ENCODE peak calls at places on chromosomes 1 and 21, in nine cellular contexts. One of them, this sample, is unnamed.

GRCh38 chr1:231517076-231517475 is 11.4 kb upstream of the TSNAX start:
- DNase-seq in CD8-positive, alpha-beta T cell: no peak
- DNase-seq in cardiac fibroblast: no peak
- DNase-seq in brain microvascular endothelial cell: no peak
- DNase-seq in mesendoderm: no peak
- DNase-seq in PC-9: no peak
- DNase-seq in neuronal stem cell: no peak
- DNase-seq in uterus: no peak
- DNase-seq in lower leg skin: no peak
- DNase-seq in this sample: peak; percentile 28

GRCh38 chr1:159556931-159557369 is 21.1 kb upstream of the OR10J5 start:
- DNase-seq in CD8-positive, alpha-beta T cell: no peak
- DNase-seq in cardiac fibroblast: no peak
- DNase-seq in brain microvascular endothelial cell: no peak
- DNase-seq in mesendoderm: no peak
- DNase-seq in PC-9: no peak
- DNase-seq in neuronal stem cell: no peak
- DNase-seq in uterus: no peak
- DNase-seq in lower leg skin: no peak
- DNase-seq in this sample: no peak

GRCh38 chr1:33137800-33138199 is 44.0 kb downstream of the TRIM62 start:
- DNase-seq in CD8-positive, alpha-beta T cell: peak; percentile 55
- DNase-seq in cardiac fibroblast: peak; percentile 63
- DNase-seq in brain microvascular endothelial cell: no peak
- DNase-seq in mesendoderm: peak; percentile 79
- DNase-seq in PC-9: no peak
- DNase-seq in neuronal stem cell: peak; percentile 55
- DNase-seq in uterus: peak; percentile 27
- DNase-seq in lower leg skin: no peak
- DNase-seq in this sample: peak; percentile 54

GRCh38 chr21:28104346-28104745 is 888.3 kb downstream of the LTN1 start:
- DNase-seq in CD8-positive, alpha-beta T cell: no peak
- DNase-seq in cardiac fibroblast: no peak
- DNase-seq in brain microvascular endothelial cell: no peak
- DNase-seq in mesendoderm: no peak
- DNase-seq in PC-9: no peak
- DNase-seq in neuronal stem cell: no peak
- DNase-seq in uterus: no peak
- DNase-seq in lower leg skin: no peak
- DNase-seq in this sample: no peak

GRCh38 chr1:20609541-20609940 is 20.6 kb downstream of the CDA start:
- DNase-seq in CD8-positive, alpha-beta T cell: no peak
- DNase-seq in cardiac fibroblast: no peak
- DNase-seq in brain microvascular endothelial cell: no peak
- DNase-seq in mesendoderm: no peak
- DNase-seq in PC-9: no peak
- DNase-seq in neuronal stem cell: no peak
- DNase-seq in uterus: no peak
- DNase-seq in lower leg skin: no peak
- DNase-seq in this sample: no peak

GRCh38 chr1:58702766-58703165 is 2.9 kb upstream of the MYSM1 start:
- DNase-seq in CD8-positive, alpha-beta T cell: no peak
- DNase-seq in cardiac fibroblast: no peak
- DNase-seq in brain microvascular endothelial cell: no peak
- DNase-seq in mesendoderm: no peak
- DNase-seq in PC-9: no peak
- DNase-seq in neuronal stem cell: no peak
- DNase-seq in uterus: no peak
- DNase-seq in lower leg skin: no peak
- DNase-seq in this sample: no peak

GRCh38 chr1:96722161-96722908 is 751 bp downstream of the PTBP2 start:
- DNase-seq in CD8-positive, alpha-beta T cell: no peak
- DNase-seq in cardiac fibroblast: peak; percentile 80
- DNase-seq in brain microvascular endothelial cell: peak; percentile 49
- DNase-seq in mesendoderm: peak; percentile 75
- DNase-seq in PC-9: peak; percentile 43
- DNase-seq in neuronal stem cell: peak; percentile 48
- DNase-seq in uterus: peak; percentile 62
- DNase-seq in lower leg skin: peak; percentile 93
- DNase-seq in this sample: peak; percentile 74

GRCh38 chr1:206513312-206514111 is 6.2 kb downstream of the RASSF5 start:
- DNase-seq in CD8-positive, alpha-beta T cell: no peak
- DNase-seq in cardiac fibroblast: peak; percentile 94
- DNase-seq in brain microvascular endothelial cell: peak; percentile 39
- DNase-seq in mesendoderm: no peak
- DNase-seq in PC-9: peak; percentile 89
- DNase-seq in neuronal stem cell: no peak
- DNase-seq in uterus: peak; percentile 71
- DNase-seq in lower leg skin: peak; percentile 92
- DNase-seq in this sample: peak; percentile 88

GRCh38 chr1:45622267-45622890 is 1.5 kb downstream of the CCDC17 start:
- DNase-seq in CD8-positive, alpha-beta T cell: no peak
- DNase-seq in cardiac fibroblast: no peak
- DNase-seq in brain microvascular endothelial cell: no peak
- DNase-seq in mesendoderm: no peak
- DNase-seq in PC-9: no peak
- DNase-seq in neuronal stem cell: peak; percentile 18
- DNase-seq in uterus: no peak
- DNase-seq in lower leg skin: no peak
- DNase-seq in this sample: no peak

GRCh38 chr21:30014883-30015282 is 75.1 kb upstream of the GRIK1 start:
- DNase-seq in CD8-positive, alpha-beta T cell: no peak
- DNase-seq in cardiac fibroblast: no peak
- DNase-seq in brain microvascular endothelial cell: no peak
- DNase-seq in mesendoderm: no peak
- DNase-seq in PC-9: no peak
- DNase-seq in neuronal stem cell: no peak
- DNase-seq in uterus: no peak
- DNase-seq in lower leg skin: no peak
- DNase-seq in this sample: no peak

GRCh38 chr1:85093644-85094043 is 45.3 kb upstream of the MCOLN3 start:
- DNase-seq in CD8-positive, alpha-beta T cell: no peak
- DNase-seq in cardiac fibroblast: no peak
- DNase-seq in brain microvascular endothelial cell: no peak
- DNase-seq in mesendoderm: no peak
- DNase-seq in PC-9: no peak
- DNase-seq in neuronal stem cell: no peak
- DNase-seq in uterus: no peak
- DNase-seq in lower leg skin: no peak
- DNase-seq in this sample: no peak

GRCh38 chr21:31781737-31782136 is 49.8 kb upstream of the SCAF4 start:
- DNase-seq in CD8-positive, alpha-beta T cell: no peak
- DNase-seq in cardiac fibroblast: peak; percentile 48
- DNase-seq in brain microvascular endothelial cell: peak; percentile 27
- DNase-seq in mesendoderm: no peak
- DNase-seq in PC-9: no peak
- DNase-seq in neuronal stem cell: no peak
- DNase-seq in uterus: no peak
- DNase-seq in lower leg skin: no peak
- DNase-seq in this sample: peak; percentile 45

GRCh38 chr1:99365121-99365520 is 100.8 kb downstream of the PLPPR4 start:
- DNase-seq in CD8-positive, alpha-beta T cell: no peak
- DNase-seq in cardiac fibroblast: no peak
- DNase-seq in brain microvascular endothelial cell: no peak
- DNase-seq in mesendoderm: no peak
- DNase-seq in PC-9: no peak
- DNase-seq in neuronal stem cell: no peak
- DNase-seq in uterus: no peak
- DNase-seq in lower leg skin: no peak
- DNase-seq in this sample: no peak

GRCh38 chr1:242454262-242455051 is 70.0 kb downstream of the PLD5 start:
- DNase-seq in CD8-positive, alpha-beta T cell: no peak
- DNase-seq in cardiac fibroblast: peak; percentile 41
- DNase-seq in brain microvascular endothelial cell: peak; percentile 6
- DNase-seq in mesendoderm: peak; percentile 72
- DNase-seq in PC-9: no peak
- DNase-seq in neuronal stem cell: peak; percentile 49
- DNase-seq in uterus: no peak
- DNase-seq in lower leg skin: no peak
- DNase-seq in this sample: peak; percentile 47

GRCh38 chr1:162087118-162087517 is 17.6 kb downstream of the NOS1AP start:
- DNase-seq in CD8-positive, alpha-beta T cell: no peak
- DNase-seq in cardiac fibroblast: no peak
- DNase-seq in brain microvascular endothelial cell: no peak
- DNase-seq in mesendoderm: no peak
- DNase-seq in PC-9: no peak
- DNase-seq in neuronal stem cell: no peak
- DNase-seq in uterus: no peak
- DNase-seq in lower leg skin: no peak
- DNase-seq in this sample: no peak

GRCh38 chr1:67646145-67647035 is 38.6 kb upstream of the GADD45A start:
- DNase-seq in CD8-positive, alpha-beta T cell: no peak
- DNase-seq in cardiac fibroblast: peak; percentile 60
- DNase-seq in brain microvascular endothelial cell: peak; percentile 7
- DNase-seq in mesendoderm: peak; percentile 74
- DNase-seq in PC-9: peak; percentile 46
- DNase-seq in neuronal stem cell: peak; percentile 79
- DNase-seq in uterus: peak; percentile 62
- DNase-seq in lower leg skin: no peak
- DNase-seq in this sample: peak; percentile 33

GRCh38 chr1:168387781-168388760 is 107.4 kb downstream of the TBX19 start:
- DNase-seq in CD8-positive, alpha-beta T cell: no peak
- DNase-seq in cardiac fibroblast: no peak
- DNase-seq in brain microvascular endothelial cell: no peak
- DNase-seq in mesendoderm: no peak
- DNase-seq in PC-9: no peak
- DNase-seq in neuronal stem cell: no peak
- DNase-seq in uterus: no peak
- DNase-seq in lower leg skin: no peak
- DNase-seq in this sample: no peak
- H3K4me3 ChIP-seq in CD8-positive, alpha-beta T cell: no peak overlapping the region
- H3K4me3 ChIP-seq in cardiac fibroblast: no peak overlapping the region
- H3K4me3 ChIP-seq in brain microvascular endothelial cell: no peak overlapping the region
- H3K4me3 ChIP-seq in mesendoderm: no peak overlapping the region
- H3K4me3 ChIP-seq in PC-9: no peak overlapping the region
- H3K4me3 ChIP-seq in neuronal stem cell: no peak overlapping the region
- H3K4me3 ChIP-seq in uterus: no peak overlapping the region
- H3K4me3 ChIP-seq in lower leg skin: no peak overlapping the region
- H3K4me3 ChIP-seq in this sample: no peak overlapping the region

DNA sequence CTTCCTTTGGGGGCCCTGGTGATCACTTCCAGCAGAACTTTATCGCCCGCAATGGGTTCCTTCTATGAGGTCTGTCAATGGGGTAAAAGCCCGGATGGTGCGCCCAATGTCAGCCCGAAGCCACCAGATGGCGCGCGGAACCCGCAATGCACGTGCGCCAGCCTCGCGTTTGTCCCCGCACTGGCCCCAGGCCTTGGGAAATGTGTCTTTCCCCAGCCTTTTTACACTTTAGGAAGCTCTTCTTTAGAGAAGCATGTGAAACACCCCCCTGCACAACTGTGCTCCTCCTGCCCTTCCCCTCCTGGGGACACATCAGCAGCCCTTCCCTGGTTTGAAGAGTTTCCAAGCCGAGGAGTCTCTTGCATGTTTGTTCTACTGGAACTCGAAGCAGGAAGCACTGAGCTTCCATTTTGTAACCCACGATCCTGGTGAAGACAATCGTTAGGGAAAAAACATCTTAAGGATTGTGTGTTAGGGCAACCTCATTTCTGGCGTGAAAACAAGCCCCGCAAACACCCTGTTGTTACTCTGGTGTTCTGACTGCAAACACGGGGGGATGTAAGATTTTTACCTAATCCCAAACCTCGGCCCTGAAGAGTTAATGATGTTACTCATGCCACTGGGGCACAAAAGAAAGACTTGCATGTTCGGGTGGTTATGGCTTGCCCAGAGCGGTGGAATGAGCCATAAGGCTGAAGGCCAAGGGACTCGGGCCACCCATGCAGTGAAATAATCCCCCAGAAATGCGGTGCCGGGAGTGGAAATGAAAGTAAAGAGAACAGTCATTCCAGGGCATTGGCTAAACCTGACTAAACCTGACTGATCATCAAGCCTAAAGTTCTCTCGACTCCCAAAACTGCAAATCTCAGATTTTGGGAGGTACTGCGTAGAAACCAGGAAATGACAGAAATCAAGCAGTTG is 20.4 kb upstream of the TARBP1 start:
- DNase-seq in CD8-positive, alpha-beta T cell: peak; percentile 90
- DNase-seq in cardiac fibroblast: peak; percentile 96
- DNase-seq in brain microvascular endothelial cell: peak; percentile 89
- DNase-seq in mesendoderm: peak; percentile 86
- DNase-seq in PC-9: peak; percentile 92
- DNase-seq in neuronal stem cell: peak; percentile 73
- DNase-seq in uterus: peak; percentile 91
- DNase-seq in lower leg skin: peak; percentile 99
- DNase-seq in this sample: peak; percentile 96
- H3K4me3 ChIP-seq in CD8-positive, alpha-beta T cell: no peak overlapping the region
- H3K4me3 ChIP-seq in cardiac fibroblast: no peak overlapping the region
- H3K4me3 ChIP-seq in brain microvascular endothelial cell: no peak overlapping the region
- H3K4me3 ChIP-seq in mesendoderm: no peak overlapping the region
- H3K4me3 ChIP-seq in PC-9: peak overlapping the region; percentile 16
- H3K4me3 ChIP-seq in neuronal stem cell: no peak overlapping the region
- H3K4me3 ChIP-seq in uterus: peak overlapping the region; percentile 25
- H3K4me3 ChIP-seq in lower leg skin: no peak overlapping the region
- H3K4me3 ChIP-seq in this sample: peak overlapping the region; percentile 1

GRCh38 chr1:21703318-21703963 is 34.3 kb upstream of the RAP1GAP start:
- DNase-seq in CD8-positive, alpha-beta T cell: no peak
- DNase-seq in cardiac fibroblast: peak; percentile 70
- DNase-seq in brain microvascular endothelial cell: peak; percentile 80
- DNase-seq in mesendoderm: peak; percentile 43
- DNase-seq in PC-9: no peak
- DNase-seq in neuronal stem cell: no peak
- DNase-seq in uterus: no peak
- DNase-seq in lower leg skin: no peak
- DNase-seq in this sample: peak; percentile 68
- H3K4me3 ChIP-seq in CD8-positive, alpha-beta T cell: no peak overlapping the region
- H3K4me3 ChIP-seq in cardiac fibroblast: no peak overlapping the region
- H3K4me3 ChIP-seq in brain microvascular endothelial cell: no peak overlapping the region
- H3K4me3 ChIP-seq in mesendoderm: no peak overlapping the region
- H3K4me3 ChIP-seq in PC-9: no peak overlapping the region
- H3K4me3 ChIP-seq in neuronal stem cell: no peak overlapping the region
- H3K4me3 ChIP-seq in uterus: no peak overlapping the region
- H3K4me3 ChIP-seq in lower leg skin: no peak overlapping the region
- H3K4me3 ChIP-seq in this sample: no peak overlapping the region

DNA sequence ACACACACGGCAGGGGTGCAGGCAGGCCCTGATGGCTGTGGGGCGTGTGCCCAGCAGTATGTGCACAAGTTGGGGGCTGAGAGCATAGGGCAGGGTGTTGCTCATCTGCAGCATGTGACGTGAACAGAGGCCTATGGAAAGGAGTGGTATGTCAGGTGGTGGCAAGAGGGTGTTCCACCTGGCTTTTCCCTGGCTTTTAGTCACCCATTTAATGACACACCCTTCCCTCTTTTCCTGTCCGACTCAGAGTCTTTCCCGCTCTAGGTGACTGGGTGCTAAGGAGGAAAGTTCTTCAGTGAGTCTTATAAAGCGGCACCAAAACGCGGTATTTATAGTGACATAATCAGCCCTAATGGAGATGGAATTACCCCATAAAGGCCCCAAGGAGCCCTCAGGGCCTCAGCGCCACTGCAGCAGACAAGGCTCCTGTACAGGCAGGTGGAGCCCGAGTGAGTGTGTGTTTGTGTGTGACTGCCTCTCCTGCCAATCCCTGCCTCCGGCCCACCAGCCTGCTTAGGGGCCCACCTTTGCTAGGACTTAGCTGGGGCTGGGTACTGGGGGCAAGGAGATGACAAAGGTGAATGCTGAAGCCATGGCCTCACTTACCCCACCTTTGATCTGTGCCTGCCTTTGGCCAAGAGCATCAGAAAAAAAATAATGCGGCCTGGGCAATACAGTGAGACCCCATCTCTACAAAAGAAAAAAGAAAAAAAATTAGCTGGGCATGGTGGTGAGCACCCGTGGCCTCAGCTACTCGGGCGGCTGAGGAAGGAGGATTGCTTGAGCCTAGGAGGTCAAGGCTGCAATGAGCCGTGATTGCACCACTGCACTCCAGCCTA is 3.3 kb upstream of the EPHA2 start:
- DNase-seq in CD8-positive, alpha-beta T cell: no peak
- DNase-seq in cardiac fibroblast: no peak
- DNase-seq in brain microvascular endothelial cell: no peak
- DNase-seq in mesendoderm: no peak
- DNase-seq in PC-9: peak; percentile 57
- DNase-seq in neuronal stem cell: no peak
- DNase-seq in uterus: no peak
- DNase-seq in lower leg skin: no peak
- DNase-seq in this sample: no peak
- H3K4me3 ChIP-seq in CD8-positive, alpha-beta T cell: no peak overlapping the region
- H3K4me3 ChIP-seq in cardiac fibroblast: no peak overlapping the region
- H3K4me3 ChIP-seq in brain microvascular endothelial cell: no peak overlapping the region
- H3K4me3 ChIP-seq in mesendoderm: no peak overlapping the region
- H3K4me3 ChIP-seq in PC-9: peak overlapping the region; percentile 13
- H3K4me3 ChIP-seq in neuronal stem cell: peak overlapping the region; percentile 64
- H3K4me3 ChIP-seq in uterus: no peak overlapping the region
- H3K4me3 ChIP-seq in lower leg skin: no peak overlapping the region
- H3K4me3 ChIP-seq in this sample: no peak overlapping the region